ENCODE peak calls at places on chromosome 20, in four cellular contexts. R, Q, K and G are unnamed samples.

GRCh38 chr20:5714261-5715041 is 35.8 kb upstream of the SHLD1 start:
- DNase-seq in R (peak), Q (no peak), K (no peak), G (no peak)

GRCh38 chr20:61764471-61765020 is 301.1 kb downstream of the TAF4 start:
- DNase-seq in R (no peak), Q (no peak), K (no peak), G (no peak)

GRCh38 chr20:40686434-40686882 is 2.6 kb downstream of the MAFB start:
- DNase-seq in R (no peak), Q (no peak), K (no peak), G (no peak)

GRCh38 chr20:26208296-26209091 is 511.8 kb upstream of the ZNF337 start:
- DNase-seq in R (no peak), Q (no peak), K (no peak), G (peak)

GRCh38 chr20:60482609-60483008 is 524.4 kb downstream of the CDH26 start:
- DNase-seq in R (no peak), Q (no peak), K (no peak), G (no peak)

GRCh38 chr20:61935926-61936700 is 129.6 kb downstream of the TAF4 start:
- DNase-seq in R (no peak), Q (no peak), K (no peak), G (no peak)

GRCh38 chr20:6360766-6361165 is 237.9 kb upstream of the FERMT1 start:
- DNase-seq in R (no peak), Q (no peak), K (no peak), G (no peak)

GRCh38 chr20:9838378-9839295 is at the start of gene PAK5:
- DNase-seq in R (peak), Q (no peak), K (no peak), G (peak)

GRCh38 chr20:53811577-53811976 is 217.9 kb upstream of the ZNF217 start:
- DNase-seq in R (no peak), Q (no peak), K (no peak), G (no peak)

GRCh38 chr20:25553819-25554296 is 31.5 kb downstream of the NINL start:
- DNase-seq in R (peak), Q (no peak), K (no peak), G (peak)

GRCh38 chr20:3710703-3711417 is 1.5 kb downstream of the SIGLEC1 start:
- DNase-seq in R (peak), Q (peak), K (no peak), G (peak)

GRCh38 chr20:60249436-60249835 is 291.2 kb downstream of the CDH26 start:
- DNase-seq in R (no peak), Q (no peak), K (no peak), G (no peak)

GRCh38 chr20:10134176-10134575 is 84.5 kb upstream of the SNAP25 start:
- DNase-seq in R (no peak), Q (no peak), K (no peak), G (no peak)

GRCh38 chr20:52025938-52026337 is 165.6 kb downstream of the ZFP64 start:
- DNase-seq in R (peak), Q (no peak), K (no peak), G (no peak)

GRCh38 chr20:14568701-14569100 is 231.3 kb upstream of the FLRT3 start:
- DNase-seq in R (no peak), Q (no peak), K (no peak), G (no peak)

GRCh38 chr20:15475483-15475882 is 1097.8 kb downstream of the KIF16B start:
- DNase-seq in R (no peak), Q (no peak), K (peak), G (peak)

GRCh38 chr20:59165389-59165785 is 1.8 kb downstream of the ZNF831 start:
- DNase-seq in R (no peak), Q (no peak), K (no peak), G (no peak)

GRCh38 chr20:24948939-24949679 is at the start of gene CST7:
- DNase-seq in R (no peak), Q (no peak), K (peak), G (no peak)

GRCh38 chr20:43983359-43983758 is 68.7 kb downstream of the TOX2 start:
- DNase-seq in R (no peak), Q (peak), K (no peak), G (no peak)
- TF ChIP-seq NFIC in R (no peak), Q (no peak), K (no peak), G (no peak)

GRCh38 chr20:34980543-34981213 is 25.0 kb downstream of the MYH7B start:
- DNase-seq in R (no peak), Q (no peak), K (no peak), G (peak)
- TF ChIP-seq NFIC in R (no peak), Q (no peak), K (no peak), G (no peak)

DNA sequence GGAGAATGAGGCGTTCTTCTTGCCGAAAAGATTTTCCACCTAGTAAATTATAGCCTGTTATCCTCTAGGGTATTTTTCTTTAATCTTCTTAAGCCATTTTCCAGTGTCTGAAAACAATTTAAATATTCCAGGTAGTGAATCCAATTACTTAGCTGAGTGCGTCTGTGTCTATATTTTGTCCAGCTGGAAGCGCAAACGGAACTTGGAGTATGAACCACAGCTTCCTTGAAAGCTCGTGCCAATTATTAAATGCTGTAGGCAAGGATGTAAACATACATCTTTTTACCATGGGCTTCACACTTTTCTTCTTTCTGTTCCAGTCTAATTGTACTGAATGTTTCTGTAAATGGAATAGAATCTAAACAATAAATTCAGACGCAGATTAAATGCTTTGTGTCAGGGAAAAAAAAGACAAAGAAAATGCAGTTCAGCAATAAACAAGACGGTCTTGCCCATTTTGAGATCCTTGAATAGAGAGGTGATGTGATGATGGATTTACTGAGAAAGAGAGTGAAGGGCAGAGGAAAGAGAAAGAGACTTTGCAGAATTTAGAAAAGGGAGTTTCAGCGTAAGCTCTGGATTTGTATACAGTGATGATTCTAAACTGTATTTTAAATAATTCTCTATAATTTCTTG is 1.9 kb downstream of the PLCB1 start:
- DNase-seq in R (no peak), Q (no peak), K (no peak), G (no peak)
- TF ChIP-seq NFIC in R (no peak), Q (no peak), K (no peak), G (no peak)

GRCh38 chr20:17568045-17568788 is 1.7 kb upstream of the DSTN start:
- DNase-seq in R (no peak), Q (no peak), K (no peak), G (no peak)
- TF ChIP-seq NFIC in R (no peak), Q (no peak), K (no peak), G (no peak)

DNA sequence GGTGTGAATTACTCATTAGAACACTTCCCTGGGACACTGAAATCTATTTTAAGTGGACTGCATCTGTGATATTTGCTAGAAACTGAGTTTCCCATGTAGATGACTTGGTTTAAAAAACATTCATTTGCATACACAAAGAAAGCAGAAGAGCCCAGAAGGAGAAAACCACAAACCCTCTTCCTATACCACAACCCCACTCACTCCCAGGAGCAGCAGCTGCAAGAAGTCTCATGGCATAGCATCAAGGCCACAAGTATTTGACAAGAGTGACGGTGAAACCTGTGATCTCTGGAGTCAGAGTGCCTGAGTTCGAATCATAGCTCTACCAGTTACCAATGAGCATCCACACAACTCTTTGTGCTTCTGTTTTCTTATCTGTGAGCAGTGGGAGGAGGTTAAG is 44.7 kb upstream of the SIRPG start:
- DNase-seq in R (no peak), Q (no peak), K (no peak), G (no peak)
- TF ChIP-seq NFIC in R (no peak), Q (no peak), K (no peak), G (no peak)

DNA sequence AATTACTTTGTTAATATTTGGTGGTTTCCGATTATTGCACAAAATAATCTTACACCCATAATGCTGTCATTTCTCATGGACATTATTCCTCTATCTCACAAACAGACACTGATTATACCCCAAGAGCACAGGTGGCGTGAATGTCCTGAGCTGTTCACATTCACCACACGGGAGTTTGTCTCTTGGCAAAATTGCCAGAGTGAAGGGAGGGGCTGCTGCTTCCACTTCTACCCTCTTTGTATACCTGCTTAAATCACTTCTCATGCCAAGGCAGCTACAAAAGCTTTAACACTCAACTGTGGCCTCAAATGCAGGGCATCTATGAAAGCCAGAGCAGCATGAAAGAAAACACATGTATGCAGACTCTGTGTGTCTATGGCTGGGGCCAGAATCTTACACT is 41.9 kb upstream of the SLA2 start:
- DNase-seq in R (no peak), Q (no peak), K (no peak), G (no peak)
- TF ChIP-seq NFIC in R (no peak), Q (no peak), K (no peak), G (no peak)

DNA sequence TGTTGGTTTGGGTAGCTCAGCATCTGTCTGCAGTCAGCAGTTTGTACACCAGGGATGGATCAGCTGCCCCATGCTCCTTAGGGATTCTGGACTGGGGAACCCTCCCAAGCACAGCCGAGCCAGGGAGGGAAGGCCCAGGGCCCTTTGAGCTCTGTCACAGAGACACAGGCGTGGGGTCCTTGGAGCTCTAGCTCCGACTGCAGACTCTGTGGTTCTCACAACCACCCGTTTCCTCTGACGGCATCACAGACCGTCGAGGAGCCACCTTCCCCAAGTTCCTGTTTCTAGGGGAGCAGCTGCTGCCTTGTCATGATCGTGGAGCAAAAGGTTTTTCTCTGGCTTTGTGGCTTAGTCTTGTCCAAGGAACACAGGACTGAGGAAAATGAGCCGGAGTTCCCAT is at the start of gene SLA2:
- DNase-seq in R (no peak), Q (no peak), K (no peak), G (no peak)
- TF ChIP-seq NFIC in R (no peak), Q (no peak), K (no peak), G (no peak)

GRCh38 chr20:46087161-46087560 is 2.6 kb downstream of the NCOA5 start:
- DNase-seq in R (peak), Q (no peak), K (no peak), G (no peak)
- TF ChIP-seq NFIC in R (no peak), Q (no peak), K (no peak), G (no peak)

GRCh38 chr20:33337531-33338165 is 54.6 kb downstream of the BPIFB1 start:
- DNase-seq in R (no peak), Q (no peak), K (peak), G (no peak)
- TF ChIP-seq NFIC in R (no peak), Q (no peak), K (no peak), G (no peak)

GRCh38 chr20:32523613-32524218 is 61.4 kb downstream of the NOL4L start:
- DNase-seq in R (no peak), Q (no peak), K (no peak), G (peak)
- TF ChIP-seq NFIC in R (no peak), Q (no peak), K (no peak), G (no peak)